ENCODE peak calls at places on chromosomes 11 and 22, in eight cellular contexts. J is fibroblast of lung, K is gastrocnemius medialis, D is HepG2, L is adrenal gland, X is heart right ventricle, U is body of pancreas, S is cardiac muscle cell. Z is an unnamed sample.

GRCh38 chr22:23061471-23062280 is 8.6 kb upstream of the GNAZ start:
- DNase-seq in J (no peak), K (no peak), D (no peak), L (no peak), X (peak; percentile 1), U (no peak), S (no peak), Z (no peak)

GRCh38 chr22:50207383-50208031 is 6.7 kb downstream of the SELENOO start:
- DNase-seq in J (no peak), K (no peak), D (no peak), L (peak; percentile 31), X (no peak), U (no peak), S (no peak), Z (peak; percentile 15)

GRCh38 chr11:69327741-69328191 is 33.8 kb downstream of the MYEOV start:
- DNase-seq in J (no peak), K (no peak), D (no peak), L (peak; percentile 7), X (no peak), U (peak; percentile 8), S (no peak), Z (no peak)

GRCh38 chr11:122772945-122773344 is 65.4 kb upstream of the CRTAM start:
- DNase-seq in J (peak; percentile 52), K (no peak), D (no peak), L (no peak), X (no peak), U (no peak), S (no peak), Z (no peak)

GRCh38 chr22:23696326-23696851 is 5.6 kb downstream of the RGL4 start:
- DNase-seq in J (no peak), K (no peak), D (no peak), L (no peak), X (no peak), U (no peak), S (no peak), Z (no peak)

GRCh38 chr11:70912226-70912840 is 340.0 kb downstream of the SHANK2 start:
- DNase-seq in J (no peak), K (no peak), D (no peak), L (no peak), X (no peak), U (no peak), S (no peak), Z (no peak)

GRCh38 chr11:40293655-40294342 is 1165.7 kb downstream of the LRRC4C start:
- DNase-seq in J (peak; percentile 96), K (peak; percentile 19), D (peak; percentile 61), L (peak; percentile 74), X (peak; percentile 44), U (peak; percentile 69), S (peak; percentile 86), Z (peak; percentile 37)

GRCh38 chr11:49851971-49852389 is 100.2 kb upstream of the OR4C13 start:
- DNase-seq in J (no peak), K (no peak), D (no peak), L (no peak), X (no peak), U (no peak), S (no peak), Z (no peak)

GRCh38 chr11:66851698-66852465 is 5.0 kb upstream of the LRFN4 start:
- DNase-seq in J (no peak), K (peak; percentile 10), D (no peak), L (no peak), X (no peak), U (no peak), S (no peak), Z (no peak)

DNA sequence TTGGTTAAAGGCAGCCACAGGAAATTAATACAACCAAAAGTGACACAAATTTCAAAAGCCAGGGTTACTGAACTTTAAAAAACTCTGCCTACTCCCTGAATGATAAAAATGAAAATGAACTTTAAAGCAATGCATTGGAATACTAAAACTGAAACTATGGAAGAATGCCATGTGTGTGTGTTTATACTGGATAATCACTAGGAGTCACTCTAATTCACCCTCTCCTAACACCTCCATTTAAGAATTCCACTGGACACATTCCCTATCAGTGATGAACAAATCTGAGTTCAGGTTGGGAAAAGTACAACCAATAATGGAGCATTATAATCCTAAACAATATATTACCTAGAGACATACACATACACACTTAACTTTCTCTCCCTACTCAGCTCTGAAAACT is 27.5 kb upstream of the PLAAT3 start:
- DNase-seq in J (peak; percentile 48), K (no peak), D (no peak), L (no peak), X (no peak), U (no peak), S (no peak), Z (no peak)
- TF ChIP-seq CTCF in J (peak; percentile 14), K (no peak), D (peak; percentile 20), L (no peak), X (peak; percentile 19), U (no peak), S (peak; percentile 21), Z (no peak)

DNA sequence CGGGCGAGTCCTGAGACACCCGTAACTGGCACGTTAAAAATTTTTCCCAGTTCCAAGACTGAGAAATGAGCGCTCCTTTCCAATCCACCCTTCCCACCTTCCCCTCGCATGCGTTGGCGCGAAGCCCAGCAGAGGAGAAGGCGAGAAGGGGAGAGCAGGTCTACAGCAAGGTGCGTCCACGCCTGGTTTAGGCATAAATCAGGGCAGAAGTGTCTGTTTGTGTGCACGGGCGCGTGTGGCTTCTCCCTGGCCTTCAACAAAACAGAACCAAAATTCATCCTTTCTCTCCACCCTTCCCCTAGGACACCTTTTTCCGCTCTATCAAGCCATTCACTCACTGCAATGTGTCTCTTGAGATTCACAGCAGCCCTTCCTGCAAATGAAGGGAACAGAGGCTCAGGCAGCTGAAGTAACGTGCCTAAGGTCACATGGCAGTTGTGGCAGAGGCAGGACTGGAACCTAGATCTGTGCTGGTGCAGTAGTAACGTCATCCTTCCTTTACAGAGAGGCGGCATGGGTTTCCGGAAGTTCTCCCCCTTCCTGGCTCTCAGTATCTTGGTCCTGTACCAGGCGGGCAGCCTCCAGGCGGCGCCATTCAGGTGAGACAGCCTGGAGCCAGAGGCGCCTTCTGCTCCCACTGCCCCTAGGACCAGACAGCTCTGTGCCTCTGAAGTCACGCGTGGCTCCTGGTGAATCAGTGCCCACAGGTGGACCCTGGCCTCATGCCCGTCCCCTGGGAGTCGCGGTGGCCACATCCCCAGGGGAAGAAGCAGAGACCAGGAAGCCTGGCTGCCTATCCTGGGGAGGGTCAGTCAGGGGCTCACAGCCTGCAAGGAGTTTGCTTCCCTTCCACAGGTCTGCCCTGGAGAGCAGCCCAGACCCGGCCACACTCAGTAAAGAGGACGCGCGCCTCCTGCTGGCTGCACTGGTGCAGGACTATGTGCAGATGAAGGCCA is 1.1 kb downstream of the CALCB start:
- DNase-seq in J (peak; percentile 67), K (peak; percentile 58), D (peak; percentile 62), L (peak; percentile 81), X (peak; percentile 83), U (peak; percentile 93), S (peak; percentile 92), Z (peak; percentile 39)
- H3K4me3 ChIP-seq in J (peak overlapping the region; percentile 56), K (peak overlapping the region; percentile 34), D (no peak overlapping the region), L (no peak overlapping the region), X (peak overlapping the region; percentile 35), U (no peak overlapping the region), S (peak overlapping the region; percentile 24), Z (no peak overlapping the region)

GRCh38 chr22:45976351-45977002 is 485 bp downstream of the WNT7B start:
- DNase-seq in J (no peak), K (no peak), D (no peak), L (no peak), X (no peak), U (no peak), S (peak; percentile 20), Z (no peak)
- H3K4me1 ChIP-seq in J (peaks cover 3% of the 10 kb centered on the region), K (no peaks in the 10 kb centered on the region), D (peaks cover 20% of the 10 kb centered on the region), L (peaks cover 7% of the 10 kb centered on the region), X (peaks cover 31% of the 10 kb centered on the region), U (peaks cover 36% of the 10 kb centered on the region), S (peaks cover 1% of the 10 kb centered on the region), Z (peaks cover 25% of the 10 kb centered on the region)

GRCh38 chr22:19800306-19800705 is 39.7 kb downstream of the TBX1 start:
- DNase-seq in J (no peak), K (no peak), D (no peak), L (no peak), X (peak; percentile 7), U (no peak), S (no peak), Z (no peak)

GRCh38 chr22:19798320-19798665 is 37.7 kb downstream of the TBX1 start:
- DNase-seq in J (no peak), K (no peak), D (no peak), L (no peak), X (peak; percentile 10), U (no peak), S (no peak), Z (no peak)

GRCh38 chr22:19800761-19801244 is 40.2 kb downstream of the TBX1 start:
- DNase-seq in J (no peak), K (no peak), D (peak; percentile 34), L (no peak), X (peak; percentile 20), U (no peak), S (peak; percentile 57), Z (no peak)

GRCh38 chr22:19798825-19799224 is 38.2 kb downstream of the TBX1 start:
- DNase-seq in J (no peak), K (no peak), D (no peak), L (no peak), X (no peak), U (no peak), S (no peak), Z (no peak)

GRCh38 chr22:19799322-19800190 is 39.0 kb downstream of the TBX1 start:
- DNase-seq in J (peak; percentile 80), K (peak; percentile 80), D (no peak), L (no peak), X (peak; percentile 30), U (no peak), S (no peak), Z (peak; percentile 90)
- TF ChIP-seq CTCF in J (no peak), K (no peak), D (no peak), L (no peak), X (no peak), U (no peak), S (peak; percentile 30), Z (no peak)

DNA sequence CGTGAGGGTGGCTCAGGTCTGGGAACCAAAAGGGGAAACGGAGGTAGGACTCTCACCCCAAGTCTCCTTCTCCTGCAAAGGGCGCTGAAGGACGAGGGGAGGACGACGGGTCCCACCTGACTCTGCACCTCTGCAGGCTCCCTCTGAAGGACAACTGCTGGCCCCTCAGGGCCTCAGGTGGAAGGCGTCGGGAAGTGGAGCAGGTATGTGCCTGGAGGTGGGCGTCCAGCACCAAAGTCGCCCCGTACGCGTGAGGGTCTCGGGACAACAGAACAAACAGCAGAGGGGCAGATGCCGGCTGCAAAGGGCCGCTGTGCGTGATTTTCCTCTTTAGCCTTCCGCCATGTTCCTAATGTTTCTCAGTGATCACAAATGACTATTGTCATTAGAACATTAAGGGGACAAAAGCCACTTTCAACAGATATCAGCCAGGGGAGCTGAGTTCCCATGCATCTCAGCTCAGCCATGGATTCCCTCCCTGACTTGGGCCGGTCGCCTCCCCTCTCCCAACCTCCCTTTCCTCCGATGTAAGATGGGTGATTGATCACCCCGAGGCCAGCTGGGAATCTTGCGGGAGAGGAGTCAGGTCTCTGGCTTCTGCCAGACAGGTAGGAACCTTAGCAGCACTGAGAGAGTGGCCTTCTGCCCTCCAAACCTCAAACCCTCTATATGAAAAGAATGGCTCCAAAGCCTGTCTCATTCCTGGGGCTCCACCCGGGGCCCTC is 836 bp downstream of the SLC16A8 start:
- DNase-seq in J (no peak), K (no peak), D (no peak), L (no peak), X (no peak), U (no peak), S (no peak), Z (no peak)
- H3K4me3 ChIP-seq in J (no peak overlapping the region), K (no peak overlapping the region), D (no peak overlapping the region), L (no peak overlapping the region), X (no peak overlapping the region), U (no peak overlapping the region), S (no peak overlapping the region), Z (no peak overlapping the region)

GRCh38 chr11:111387318-111387863 is 8.3 kb upstream of the POU2AF1 start:
- DNase-seq in J (no peak), K (no peak), D (no peak), L (peak; percentile 69), X (peak; percentile 25), U (peak; percentile 95), S (no peak), Z (no peak)
- H3K4me1 ChIP-seq in J (no peaks in the 10 kb centered on the region), K (no peaks in the 10 kb centered on the region), D (peaks cover 32% of the 10 kb centered on the region), L (no peaks in the 10 kb centered on the region), X (no peaks in the 10 kb centered on the region), U (peaks cover 21% of the 10 kb centered on the region), S (no peaks in the 10 kb centered on the region), Z (no peaks in the 10 kb centered on the region)

Z was measured in uterus.